ENCODE peak calls at places on chromosomes 11 and 22, in nine cellular contexts. Y is A549; R is left cardiac atrium; O is SK-N-SH treated with all-trans-retinoic acid at 6 μM for 48 hours; U is left ventricle myocardium superior; V is lower lobe of right lung; A is heart right ventricle; Q is stimulated activated naive CD8-positive, alpha-beta T cell treated with anti-CD3 and anti-CD28 coated beads, Interleukin-15, amount 100 ng/mL, for 72 hours; C is psoas muscle. N is an unnamed sample.

GRCh38 chr11:108197351-108197750 is 25.1 kb downstream of the NPAT start:
- ATAC-seq in R (no peak), V (no peak), C (no peak), A (no peak), U (no peak), Y (no peak), O (no peak), Q (no peak), N (no peak)

GRCh38 chr22:33921576-33922181 is 1.4 kb upstream of the LARGE1 start:
- ATAC-seq in Y (peak), V (peak), Q (no peak), C (peak), O (peak), R (peak), A (peak), U (peak), N (peak)

GRCh38 chr22:22714600-22715361 is 70.4 kb downstream of the GGTLC2 start:
- ATAC-seq in O (no peak), U (peak), R (peak), C (no peak), V (peak), Y (no peak), A (peak), Q (no peak), N (no peak)

GRCh38 chr11:9385288-9385902 is 943 bp downstream of the IPO7 start:
- ATAC-seq in R (peak), Y (peak), A (peak), V (peak), O (peak), C (no peak), U (peak), Q (peak), N (peak)

GRCh38 chr11:76763573-76764348 is 19.4 kb upstream of the TSKU start:
- ATAC-seq in U (peak), Y (peak), R (peak), V (peak), C (no peak), O (peak), Q (no peak), A (peak), N (peak)

GRCh38 chr11:106286881-106287504 is 209.5 kb downstream of the AASDHPPT start:
- ATAC-seq in Q (no peak), U (no peak), Y (no peak), V (no peak), C (no peak), O (peak), R (no peak), A (no peak), N (no peak)

GRCh38 chr11:35099278-35100018 is 39.5 kb upstream of the CD44 start:
- ATAC-seq in Y (peak), U (peak), Q (no peak), O (peak), V (peak), R (peak), A (peak), C (peak), N (peak)

GRCh38 chr11:128521697-128522062 is 65.7 kb downstream of the ETS1 start:
- ATAC-seq in Y (peak), V (peak), C (peak), Q (no peak), U (peak), O (no peak), R (peak), A (peak), N (no peak)

GRCh38 chr11:134939905-134940304 is 527.9 kb upstream of the B3GAT1 start:
- ATAC-seq in Q (no peak), A (peak), C (no peak), O (peak), U (peak), R (no peak), Y (no peak), V (no peak), N (no peak)

GRCh38 chr11:78063440-78064181 is at the start of gene THRSP:
- ATAC-seq in C (peak), Q (no peak), U (no peak), Y (no peak), O (no peak), R (peak), V (no peak), A (no peak), N (peak)

GRCh38 chr11:102121329-102121728 is 11.1 kb downstream of the YAP1 start:
- ATAC-seq in O (peak), Y (peak), U (no peak), C (no peak), Q (no peak), R (no peak), V (no peak), A (no peak), N (no peak)

GRCh38 chr22:45254789-45255261 is 14.1 kb upstream of the KIAA0930 start:
- ATAC-seq in U (no peak), O (no peak), Q (peak), V (no peak), Y (no peak), C (no peak), A (no peak), R (no peak), N (no peak)

GRCh38 chr11:68870470-68870869 is 28.8 kb upstream of the CPT1A start:
- ATAC-seq in A (no peak), V (peak), R (no peak), Q (no peak), U (peak), C (no peak), Y (peak), O (no peak), N (no peak)

GRCh38 chr11:57778318-57779037 is 16.9 kb downstream of the CTNND1 start:
- ATAC-seq in O (peak), Y (peak), Q (no peak), U (peak), R (peak), V (peak), C (peak), A (peak), N (peak)

GRCh38 chr22:37920131-37920530 is 14.0 kb downstream of the MICALL1 start:
- ATAC-seq in R (no peak), Y (no peak), O (no peak), V (no peak), U (no peak), C (no peak), A (no peak), Q (no peak), N (no peak)

GRCh38 chr22:47328550-47329243 is 566.2 kb downstream of the TBC1D22A start:
- ATAC-seq in Q (no peak), A (peak), R (no peak), U (peak), Y (peak), O (peak), V (peak), C (peak), N (peak)